ENCODE peak calls at places on chromosomes 1 and 21, in five cellular contexts. N, J, B, K and O are unnamed samples.

GRCh38 chr1:43872280-43872679 is 61.3 kb upstream of the ARTN start:
- DNase-seq in B (no peak), N (no peak), J (no peak), K (no peak), O (no peak)

GRCh38 chr1:226351709-226352108 is 42.7 kb upstream of the LIN9 start:
- DNase-seq in B (no peak), K (no peak), N (no peak), J (no peak), O (no peak)

GRCh38 chr21:35190201-35190701 is 141.1 kb upstream of the RUNX1 start:
- DNase-seq in N (peak), B (peak), J (no peak), K (no peak), O (no peak)

GRCh38 chr1:178098262-178098661 is 4.4 kb downstream of the RASAL2 start:
- DNase-seq in N (no peak), B (no peak), J (no peak), K (no peak), O (no peak)

GRCh38 chr1:113890816-113891215 is 3.4 kb upstream of the BCL2L15 start:
- DNase-seq in N (no peak), B (no peak), K (no peak), J (no peak), O (no peak)

GRCh38 chr1:179127163-179127895 is 45.5 kb downstream of the TOR3A start:
- DNase-seq in N (peak), B (peak), J (no peak), K (no peak), O (no peak)

GRCh38 chr1:146032613-146033219 is 11.2 kb upstream of the HJV start:
- DNase-seq in B (peak), J (no peak), K (no peak), N (peak), O (peak)

GRCh38 chr1:183349201-183349711 is 68.9 kb downstream of the NMNAT2 start:
- DNase-seq in B (no peak), K (no peak), N (peak), J (no peak), O (peak)

GRCh38 chr1:18939398-18940302 is 16.8 kb downstream of the IFFO2 start:
- DNase-seq in K (no peak), N (peak), B (no peak), J (no peak), O (no peak)

GRCh38 chr1:182122855-182123254 is 61.3 kb upstream of the ZNF648 start:
- DNase-seq in K (no peak), N (no peak), B (no peak), J (no peak), O (no peak)

GRCh38 chr21:17446737-17447136 is 66.1 kb upstream of the CXADR start:
- DNase-seq in K (no peak), J (no peak), N (no peak), B (no peak), O (no peak)

GRCh38 chr1:17059391-17060128 is 5.7 kb upstream of the SDHB start:
- DNase-seq in J (peak), B (peak), N (peak), K (no peak), O (peak)

GRCh38 chr1:119674835-119675289 is 26.8 kb upstream of the ZNF697 start:
- DNase-seq in J (peak), N (peak), K (no peak), B (peak), O (peak)